ENCODE peak calls at places on chromosomes 3 and 15, in four cellular contexts. N is body of pancreas, E is cardiac fibroblast, Z is lower leg skin. J is an unnamed sample.

GRCh38 chr3:32453346-32453745 is 49.3 kb downstream of the CMTM6 start:
- DNase-seq in E (peak; percentile 39), N (no peak), Z (no peak), J (no peak)

GRCh38 chr15:89129123-89129815 is 41.0 kb downstream of the ABHD2 start:
- DNase-seq in E (peak; percentile 60), N (peak; percentile 56), Z (no peak), J (peak; percentile 52)

GRCh38 chr3:66617351-66617750 is 116.5 kb upstream of the LRIG1 start:
- DNase-seq in Z (no peak), N (no peak), E (no peak), J (no peak)

GRCh38 chr3:187950671-187951070 is 203.3 kb upstream of the LPP start:
- DNase-seq in E (no peak), Z (no peak), N (no peak), J (no peak)

GRCh38 chr3:8298021-8298954 is 203.3 kb upstream of the LMCD1 start:
- DNase-seq in Z (no peak), N (no peak), E (no peak), J (no peak)

GRCh38 chr3:13145826-13146642 is 72.8 kb upstream of the IQSEC1 start:
- DNase-seq in N (peak; percentile 1), E (no peak), Z (peak; percentile 56), J (no peak)

GRCh38 chr3:127629462-127630403 is 748 bp downstream of the PODXL2 start:
- DNase-seq in N (no peak), E (no peak), Z (no peak), J (no peak)

GRCh38 chr3:120203016-120203415 is 82.0 kb downstream of the GPR156 start:
- DNase-seq in Z (no peak), E (peak; percentile 94), N (peak; percentile 14), J (peak; percentile 56)

GRCh38 chr3:144921710-144922109 is 950.1 kb downstream of the DIPK2A start:
- DNase-seq in Z (no peak), N (no peak), E (no peak), J (no peak)

GRCh38 chr3:135911106-135911505 is 54.4 kb upstream of the PPP2R3A start:
- DNase-seq in E (peak; percentile 5), Z (no peak), N (no peak), J (no peak)

GRCh38 chr3:154421067-154421466 is 8.9 kb downstream of the GPR149 start:
- DNase-seq in N (no peak), E (peak; percentile 3), Z (no peak), J (no peak)

GRCh38 chr3:15327941-15328340 is 4.4 kb downstream of the SH3BP5 start:
- DNase-seq in N (peak; percentile 21), E (no peak), Z (peak; percentile 92), J (peak; percentile 55)

GRCh38 chr15:48541659-48542334 is 103.7 kb downstream of the FBN1 start:
- DNase-seq in E (peak; percentile 88), Z (no peak), N (no peak), J (no peak)

GRCh38 chr15:86403221-86403620 is 323.6 kb downstream of the AGBL1 start:
- DNase-seq in E (no peak), Z (no peak), N (no peak), J (no peak)

GRCh38 chr3:122668930-122669730 is 11.5 kb upstream of the PARP14 start:
- DNase-seq in N (no peak), E (peak; percentile 17), Z (no peak), J (no peak)

GRCh38 chr15:58864602-58865419 is 68.7 kb downstream of the SLTM start:
- DNase-seq in E (peak; percentile 42), Z (no peak), N (peak; percentile 66), J (no peak)

GRCh38 chr3:15380980-15381890 is 46.1 kb downstream of the METTL6 start:
- DNase-seq in E (no peak), N (no peak), Z (peak; percentile 77), J (no peak)

GRCh38 chr3:197029511-197030167 is at the start of gene MELTF:
- DNase-seq in Z (peak; percentile 93), E (peak; percentile 79), N (peak; percentile 65), J (peak; percentile 72)

GRCh38 chr3:189272500-189273119 is 100.8 kb downstream of the TPRG1 start:
- DNase-seq in E (peak; percentile 3), N (no peak), Z (no peak), J (no peak)

GRCh38 chr3:57402675-57403074 is 110.2 kb upstream of the ASB14 start:
- DNase-seq in Z (no peak), E (no peak), N (no peak), J (no peak)

GRCh38 chr3:57393957-57394356 is 101.5 kb upstream of the ASB14 start:
- DNase-seq in Z (no peak), N (no peak), E (no peak), J (no peak)

GRCh38 chr3:57391767-57392166 is 99.3 kb upstream of the ASB14 start:
- DNase-seq in N (no peak), Z (no peak), E (no peak), J (no peak)

DNA sequence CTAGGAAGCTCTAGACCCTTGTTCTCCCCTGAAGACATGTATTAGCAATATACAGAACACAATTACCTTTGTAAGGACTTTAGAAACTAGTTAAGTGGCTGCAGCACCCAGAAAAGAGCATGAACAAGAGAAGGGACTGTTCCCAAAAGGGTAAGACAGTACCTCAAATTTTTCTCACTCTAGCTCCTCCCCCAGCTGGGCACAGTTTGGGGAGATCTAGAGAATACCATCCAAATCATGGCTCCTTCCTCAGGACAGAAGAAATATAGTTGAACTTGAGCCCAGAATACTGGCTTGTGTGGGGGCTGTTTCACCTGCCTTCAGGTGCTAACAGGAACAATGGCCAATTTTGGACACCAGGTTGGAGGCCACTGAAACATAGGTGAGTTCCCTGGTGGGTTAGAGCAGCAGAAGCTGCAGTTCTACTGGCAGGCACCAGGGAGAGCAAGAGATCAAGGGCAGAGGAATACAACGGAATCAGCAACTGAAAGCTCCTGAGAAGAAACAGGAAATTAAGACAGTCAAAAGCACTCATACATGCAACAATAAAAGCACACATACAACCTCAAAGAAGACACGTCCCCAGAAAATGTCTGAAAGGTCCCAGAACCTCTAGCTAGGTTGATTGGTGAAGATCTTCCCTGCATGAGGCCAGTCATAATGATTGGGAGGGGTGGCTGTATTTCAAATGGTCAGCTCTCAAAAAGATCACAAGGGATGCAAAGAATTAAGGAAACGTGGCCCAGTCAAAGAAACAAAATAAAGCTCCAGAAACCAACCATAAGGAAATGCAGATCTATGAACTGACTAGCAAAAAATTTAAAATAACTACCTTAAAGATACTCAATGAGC is 104.9 kb upstream of the ASB14 start:
- DNase-seq in E (peak; percentile 73), Z (no peak), N (peak; percentile 55), J (peak; percentile 15)
- H3K4me3 ChIP-seq in E (no peak overlapping the region), Z (no peak overlapping the region), N (no peak overlapping the region), J (no peak overlapping the region)

DNA sequence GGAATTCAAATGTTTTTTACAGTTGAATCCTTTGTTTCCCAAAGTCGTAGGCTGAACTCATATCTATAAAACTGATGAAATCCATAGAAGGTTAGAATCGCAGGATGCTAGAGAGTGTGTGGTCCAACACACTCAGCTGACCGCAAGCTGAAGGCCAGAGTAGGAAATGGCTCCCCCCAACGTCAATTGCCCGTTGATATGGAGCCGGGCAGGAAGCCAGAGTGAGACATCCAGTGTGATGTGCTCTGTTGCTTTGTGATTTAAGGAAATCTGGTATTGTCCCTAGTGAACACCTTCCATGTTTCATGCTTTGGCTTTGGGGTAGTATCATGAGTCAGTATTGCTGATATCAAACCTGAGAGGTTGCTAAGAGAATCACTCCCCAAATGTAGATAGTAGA is 5.8 kb upstream of the MEX3B start:
- DNase-seq in N (no peak), Z (peak; percentile 8), E (peak; percentile 77), J (no peak)
- TF ChIP-seq CTCF in N (no peak), Z (no peak), E (no peak), J (no peak)

DNA sequence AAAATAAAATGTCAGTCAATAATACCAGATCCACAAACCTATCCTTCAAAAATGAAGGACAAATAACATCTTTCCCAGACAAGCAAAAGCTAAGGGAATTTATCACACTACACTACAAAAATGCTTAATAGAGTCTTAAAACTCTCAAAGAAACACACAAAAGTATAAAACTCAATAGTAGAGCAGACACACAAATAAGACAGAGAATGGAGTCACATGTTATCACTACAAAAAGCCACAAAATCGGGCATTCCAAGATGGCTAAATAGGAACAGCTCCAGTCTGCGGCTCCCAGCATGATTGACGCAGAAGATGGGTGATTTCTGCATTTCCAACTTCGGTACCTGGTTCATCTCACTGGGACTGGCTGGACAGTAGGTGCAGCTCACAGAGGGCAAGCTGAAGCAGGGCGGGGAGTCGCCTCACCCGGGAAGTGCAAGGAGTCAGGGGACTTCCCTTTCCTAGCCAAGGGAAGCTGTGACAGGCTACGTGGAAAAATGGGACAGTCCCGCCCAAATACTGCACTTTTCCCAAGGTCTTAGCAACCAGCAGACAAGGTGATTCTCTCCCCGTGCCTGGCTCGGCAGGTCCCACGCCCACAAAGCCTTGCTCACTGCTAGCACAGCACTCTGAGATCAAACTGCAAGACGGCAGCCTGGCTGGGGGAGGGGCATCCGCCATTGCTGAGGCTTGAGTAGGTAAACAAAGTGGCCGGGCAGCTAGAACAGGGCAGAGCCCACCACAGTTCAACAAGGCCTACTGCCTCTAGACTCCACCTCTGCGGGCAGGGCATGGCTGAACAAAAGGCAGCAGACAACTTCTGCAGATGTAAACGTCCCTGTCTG is 46.3 kb downstream of the SENP7 start:
- DNase-seq in N (peak; percentile 23), E (no peak), Z (no peak), J (no peak)
- H3K4me3 ChIP-seq in N (no peak overlapping the region), E (no peak overlapping the region), Z (no peak overlapping the region), J (no peak overlapping the region)

DNA sequence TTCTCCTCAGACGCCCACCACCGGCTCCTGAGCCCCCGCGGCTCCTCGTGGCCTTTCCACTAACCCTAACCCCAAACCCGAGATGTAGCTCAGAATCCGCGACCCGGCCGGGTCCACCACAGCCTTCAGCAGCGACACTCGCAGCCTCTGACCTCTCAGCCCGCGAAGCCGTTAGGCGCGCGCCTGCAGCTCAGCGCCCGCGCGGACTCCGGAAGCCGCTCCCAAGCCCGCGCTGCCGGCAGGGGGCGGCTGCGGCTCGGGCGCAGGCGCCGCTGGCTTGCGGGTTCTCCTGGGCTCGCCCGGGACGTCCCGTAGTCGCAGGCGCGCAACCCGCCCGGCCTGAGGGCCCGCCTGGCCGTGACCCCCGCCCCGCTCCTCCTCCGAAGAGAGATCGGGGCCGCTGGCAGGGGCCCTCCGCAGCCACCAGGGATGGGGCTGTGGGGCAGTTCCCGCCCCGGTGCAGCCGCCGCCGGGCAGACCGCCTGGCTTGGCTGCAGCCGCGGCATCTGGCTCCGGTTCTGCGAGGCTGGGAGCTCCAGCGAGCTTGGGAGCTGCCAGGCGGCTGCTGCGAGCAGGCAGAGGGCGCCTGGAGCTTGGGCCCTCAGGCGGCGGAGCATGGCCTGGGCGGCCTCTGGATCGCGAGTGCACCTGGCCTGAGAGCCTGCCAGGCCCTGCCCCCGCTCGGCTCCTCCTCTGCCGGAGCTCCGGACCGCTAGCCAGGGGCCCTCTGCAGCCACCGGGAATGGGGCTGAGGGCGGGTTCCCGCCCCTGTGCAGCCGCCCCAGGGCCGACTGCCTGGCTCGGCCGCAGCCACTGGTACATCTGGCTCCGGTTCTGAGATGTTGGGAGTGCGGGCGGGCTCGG is 120.7 kb downstream of the LMLN start:
- DNase-seq in E (peak; percentile 73), Z (no peak), N (peak; percentile 78), J (no peak)
- TF ChIP-seq CTCF in E (peak; percentile 36), Z (no peak), N (peak; percentile 93), J (peak; percentile 49)